ENCODE peak calls at places on chromosomes 1 and 21, in four cellular contexts. Z is activated T-cell treated with anti-CD3 and anti-CD28 coated beads for 1 hour, U is NCI-H774, R is fibroblast of mammary gland. D is an unnamed sample.

GRCh38 chr1:38052750-38053415 is 6.3 kb upstream of the POU3F1 start:
- DNase-seq in R (no peak), Z (no peak), U (peak), D (no peak)

GRCh38 chr1:227330709-227331108 is 12.4 kb upstream of the CDC42BPA start:
- DNase-seq in R (no peak), U (no peak), Z (no peak), D (no peak)

GRCh38 chr1:7644906-7645750 is 126.0 kb upstream of the VAMP3 start:
- DNase-seq in U (peak), Z (no peak), R (no peak), D (peak)

GRCh38 chr1:3352952-3353331 is 101.5 kb upstream of the ARHGEF16 start:
- DNase-seq in R (peak), Z (no peak), U (no peak), D (peak)

GRCh38 chr1:243575070-243575469 is 275.0 kb downstream of the AKT3 start:
- DNase-seq in Z (no peak), R (peak), U (no peak), D (no peak)

GRCh38 chr1:230113605-230114241 is 46.7 kb downstream of the GALNT2 start:
- DNase-seq in U (no peak), Z (no peak), R (peak), D (peak)

GRCh38 chr1:78019031-78019430 is 14.3 kb downstream of the DNAJB4 start:
- DNase-seq in R (no peak), Z (no peak), U (no peak), D (no peak)

GRCh38 chr1:115793162-115793561 is 24.6 kb upstream of the CASQ2 start:
- DNase-seq in U (no peak), R (no peak), Z (no peak), D (no peak)

GRCh38 chr1:230327892-230328284 is 98.2 kb downstream of the PGBD5 start:
- DNase-seq in Z (no peak), U (no peak), R (no peak), D (peak)

GRCh38 chr1:234553241-234554156 is 56.5 kb downstream of the IRF2BP2 start:
- DNase-seq in R (peak), Z (no peak), U (no peak), D (peak)

GRCh38 chr1:13543927-13544556 is 30.2 kb upstream of the LRRC38 start:
- DNase-seq in R (peak), U (no peak), Z (no peak), D (no peak)

GRCh38 chr1:2192031-2192995 is 2.3 kb downstream of the FAAP20 start:
- DNase-seq in Z (no peak), U (no peak), R (peak), D (no peak)

GRCh38 chr21:37582613-37583012 is 216.0 kb downstream of the DYRK1A start:
- DNase-seq in Z (no peak), R (peak), U (peak), D (peak)

GRCh38 chr1:75643460-75643859 is 32.5 kb upstream of the SLC44A5 start:
- DNase-seq in R (peak), U (no peak), Z (no peak), D (peak)

GRCh38 chr1:170221031-170221430 is 75.3 kb downstream of the NTMT2 start:
- DNase-seq in Z (no peak), R (peak), U (no peak), D (peak)

GRCh38 chr1:221093903-221094865 is 214.9 kb downstream of the HLX start:
- DNase-seq in Z (no peak), R (no peak), U (no peak), D (peak)

GRCh38 chr21:33070921-33071877 is 1.3 kb downstream of the OLIG1 start:
- DNase-seq in R (no peak), U (no peak), Z (no peak), D (no peak)

GRCh38 chr1:34684246-34684645 is 70.6 kb upstream of the GJB5 start:
- DNase-seq in U (peak), Z (no peak), R (no peak), D (no peak)

GRCh38 chr1:39960461-39960958 is 5.6 kb downstream of the MFSD2A start:
- DNase-seq in R (no peak), Z (no peak), U (peak), D (no peak)

GRCh38 chr1:111359376-111359775 is 68.2 kb downstream of the OVGP1 start:
- DNase-seq in Z (no peak), U (no peak), R (no peak), D (no peak)

GRCh38 chr21:17834639-17835354 is 15.6 kb upstream of the C21orf91 start:
- DNase-seq in Z (no peak), U (no peak), R (no peak), D (no peak)

GRCh38 chr1:45552309-45552708 is 1.7 kb downstream of the AKR1A1 start:
- DNase-seq in U (peak), R (no peak), Z (no peak), D (no peak)

GRCh38 chr1:182174202-182174855 is 112.8 kb upstream of the ZNF648 start:
- DNase-seq in Z (no peak), R (peak), U (no peak), D (no peak)

GRCh38 chr1:110864260-110864659 is 8.7 kb upstream of the CD53 start:
- DNase-seq in Z (no peak), R (no peak), U (no peak), D (no peak)

GRCh38 chr1:43522776-43523480 is 7.8 kb upstream of the PTPRF start:
- DNase-seq in U (no peak), R (peak), Z (no peak), D (peak)

GRCh38 chr1:17365271-17365670 is 6.7 kb upstream of the PADI6 start:
- DNase-seq in R (no peak), U (no peak), Z (no peak), D (no peak)

GRCh38 chr1:1157426-1157913 is 16.2 kb upstream of the TTLL10 start:
- DNase-seq in Z (peak), R (peak), U (peak), D (peak)

GRCh38 chr1:98277111-98277510 is 356.3 kb upstream of the DPYD start:
- DNase-seq in R (peak), Z (no peak), U (no peak), D (peak)

GRCh38 chr1:225467193-225468020 is 39.6 kb upstream of the LBR start:
- DNase-seq in R (no peak), Z (peak), U (peak), D (no peak)

GRCh38 chr1:23910144-23910543 is 3.0 kb downstream of the CNR2 start:
- DNase-seq in U (no peak), R (no peak), Z (no peak), D (no peak)

D was measured in RPMI7951.